ENCODE peak calls at places on chromosomes 5 and 9, in four cellular contexts. N is iris pigment epithelial cell, L is tibial nerve, S is glomerular endothelial cell. Q is an unnamed sample.
A peak's percentile ranks its signal among the peaks of the same experiment; 100 is the strongest.

GRCh38 chr9:82109626-82110025 is 121.1 kb downstream of the SPATA31D1 start:
- DNase-seq in L (no peak), N (no peak), S (no peak), Q (no peak)

GRCh38 chr5:66903709-66904108 is 292.9 kb downstream of the CD180 start:
- DNase-seq in L (no peak), S (no peak), N (no peak), Q (no peak)

GRCh38 chr5:112109331-112109993 is 309.6 kb downstream of the EPB41L4A start:
- DNase-seq in N (peak; percentile 86), S (no peak), L (no peak), Q (peak; percentile 94)

GRCh38 chr9:129289883-129290282 is 111.8 kb upstream of the IER5L start:
- DNase-seq in S (no peak), N (no peak), L (no peak), Q (no peak)

GRCh38 chr5:68261174-68262021 is 45.8 kb downstream of the PIK3R1 start:
- DNase-seq in S (no peak), L (no peak), N (peak; percentile 44), Q (no peak)

GRCh38 chr5:72244862-72245371 is 75.1 kb downstream of the MRPS27 start:
- DNase-seq in N (peak; percentile 71), S (no peak), L (no peak), Q (peak; percentile 56)

GRCh38 chr5:10666531-10667305 is 94.3 kb downstream of the DAP start:
- DNase-seq in L (no peak), S (no peak), N (no peak), Q (no peak)

GRCh38 chr9:14133394-14133793 is 180.5 kb downstream of the NFIB start:
- DNase-seq in N (no peak), L (no peak), S (no peak), Q (no peak)

GRCh38 chr5:111261610-111262009 is 37.4 kb downstream of the CAMK4 start:
- DNase-seq in N (no peak), S (no peak), L (no peak), Q (no peak)

GRCh38 chr5:119828536-119828935 is 199.2 kb downstream of the FAM170A start:
- DNase-seq in N (no peak), S (no peak), L (no peak), Q (no peak)

GRCh38 chr5:145495171-145495570 is 340.0 kb downstream of the PRELID2 start:
- DNase-seq in N (peak; percentile 29), S (no peak), L (no peak), Q (peak; percentile 65)

GRCh38 chr5:10352404-10353240 is 873 bp upstream of the MARCHF6 start:
- DNase-seq in L (no peak), S (no peak), N (peak; percentile 65), Q (no peak)

GRCh38 chr9:127280880-127281660 is 16.5 kb downstream of the GARNL3 start:
- DNase-seq in N (no peak), L (no peak), S (no peak), Q (no peak)

GRCh38 chr5:60703944-60704343 is 4.0 kb upstream of the DEPDC1B start:
- DNase-seq in S (no peak), L (no peak), N (no peak), Q (no peak)

GRCh38 chr5:148179234-148179824 is 11.0 kb downstream of the SPINK14 start:
- DNase-seq in L (no peak), N (peak; percentile 67), S (peak; percentile 65), Q (peak; percentile 45)

GRCh38 chr9:16784002-16784401 is 86.5 kb downstream of the BNC2 start:
- DNase-seq in L (no peak), N (no peak), S (no peak), Q (no peak)

GRCh38 chr9:94926457-94926852 is 200.0 kb downstream of the AOPEP start:
- DNase-seq in N (no peak), L (no peak), S (no peak), Q (no peak)

GRCh38 chr9:33202018-33202417 is 34.9 kb upstream of the B4GALT1 start:
- DNase-seq in L (no peak), N (no peak), S (no peak), Q (no peak)

GRCh38 chr5:97888439-97888838 is 705.4 kb upstream of the RIOK2 start:
- DNase-seq in S (no peak), N (no peak), L (no peak), Q (no peak)

GRCh38 chr5:172123269-172123692 is 64.7 kb downstream of the STK10 start:
- DNase-seq in N (peak; percentile 75), L (peak; percentile 65), S (no peak), Q (peak; percentile 77)

GRCh38 chr9:116310212-116310611 is 156.6 kb downstream of the PAPPA start:
- DNase-seq in N (no peak), S (no peak), L (no peak), Q (no peak)

GRCh38 chr5:172090976-172091547 is 84.6 kb upstream of the FBXW11 start:
- DNase-seq in S (no peak), L (no peak), N (no peak), Q (no peak)

GRCh38 chr9:21919377-21920362 is 74.5 kb downstream of the CDKN2A start:
- DNase-seq in N (peak; percentile 91), L (no peak), S (peak; percentile 78), Q (peak; percentile 10)

GRCh38 chr9:79189511-79189924 is 382.2 kb upstream of the TLE4 start:
- DNase-seq in S (no peak), N (peak; percentile 83), L (no peak), Q (no peak)

GRCh38 chr5:170681013-170681433 is 102.5 kb upstream of the GABRP start:
- DNase-seq in S (no peak), N (peak; percentile 49), L (no peak), Q (no peak)

GRCh38 chr9:5630038-5630507 is 1.2 kb downstream of the RIC1 start:
- DNase-seq in N (peak; percentile 55), L (no peak), S (no peak), Q (no peak)

GRCh38 chr9:131869312-131869711 is 129.4 kb upstream of the RAPGEF1 start:
- DNase-seq in L (no peak), N (no peak), S (no peak), Q (no peak)

GRCh38 chr5:42887094-42887493 is 75.4 kb upstream of the SELENOP start:
- DNase-seq in N (no peak), S (no peak), L (no peak), Q (no peak)

GRCh38 chr5:143737073-143737472 is 74.9 kb upstream of the HMHB1 start:
- DNase-seq in L (no peak), S (no peak), N (no peak), Q (no peak)

GRCh38 chr9:129888809-129889460 is 53.7 kb downstream of the USP20 start:
- DNase-seq in N (no peak), S (no peak), L (no peak), Q (no peak)

GRCh38 chr5:157476699-157477408 is 16.8 kb downstream of the NIPAL4 start:
- DNase-seq in S (no peak), N (peak; percentile 70), L (no peak), Q (peak; percentile 65)

GRCh38 chr9:75438716-75439115 is 350.4 kb downstream of the OSTF1 start:
- DNase-seq in S (no peak), N (no peak), L (no peak), Q (no peak)

GRCh38 chr5:64671678-64672077 is 18.6 kb upstream of the SHISAL2B start:
- DNase-seq in N (no peak), L (no peak), S (no peak), Q (no peak)

GRCh38 chr5:149938791-149939358 is 5.7 kb downstream of the PDE6A start:
- DNase-seq in S (no peak), N (peak; percentile 89), L (no peak), Q (no peak)

GRCh38 chr5:16072616-16073015 is 107.0 kb downstream of the MARCHF11 start:
- DNase-seq in L (no peak), N (no peak), S (no peak), Q (no peak)

GRCh38 chr9:95073042-95073607 is 244.4 kb downstream of the FANCC start:
- DNase-seq in L (no peak), N (peak; percentile 38), S (no peak), Q (no peak)

GRCh38 chr5:148858547-148858946 is 32.1 kb downstream of the ADRB2 start:
- DNase-seq in L (no peak), S (no peak), N (no peak), Q (no peak)

Q was measured in fibroblast of the conjunctiva.